ENCODE peak calls at places on chromosomes 4 and X, in nine cellular contexts. L, V, Y, Z, B, U, N, A and O are unnamed samples.

GRCh38 chr4:140061194-140061593 is 92.8 kb downstream of the MAML3 start:
- DNase-seq in L (no peak), V (peak), Y (peak), Z (peak), B (no peak), U (no peak), N (no peak), A (no peak), O (no peak)

GRCh38 chr4:7785017-7785416 is 154.6 kb downstream of the AFAP1 start:
- DNase-seq in L (peak), V (no peak), Y (peak), Z (peak), B (no peak), U (no peak), N (no peak), A (no peak), O (no peak)

GRCh38 chrX:128754130-128754529 is 701.9 kb upstream of the ACTRT1 start:
- DNase-seq in L (no peak), V (no peak), Y (no peak), Z (no peak), B (no peak), U (no peak), N (no peak), A (no peak), O (peak)

GRCh38 chr4:139575072-139575471 is 19.1 kb upstream of the SETD7 start:
- DNase-seq in L (no peak), V (no peak), Y (no peak), Z (no peak), B (no peak), U (no peak), N (no peak), A (no peak), O (no peak)

GRCh38 chr4:158938462-158939044 is 164.3 kb upstream of the RAPGEF2 start:
- DNase-seq in L (no peak), V (no peak), Y (peak), Z (peak), B (no peak), U (no peak), N (peak), A (no peak), O (no peak)

GRCh38 chr4:6974138-6974848 is 64.7 kb downstream of the TBC1D14 start:
- DNase-seq in L (peak), V (peak), Y (peak), Z (peak), B (peak), U (peak), N (peak), A (peak), O (no peak)

GRCh38 chr4:173752610-173753009 is 222.6 kb upstream of the HAND2 start:
- DNase-seq in L (peak), V (peak), Y (peak), Z (no peak), B (peak), U (peak), N (no peak), A (no peak), O (peak)

GRCh38 chr4:110231869-110232268 is 33.5 kb upstream of the ELOVL6 start:
- DNase-seq in L (no peak), V (no peak), Y (no peak), Z (no peak), B (no peak), U (no peak), N (no peak), A (no peak), O (no peak)

GRCh38 chr4:138138774-138139173 is 103.4 kb downstream of the SLC7A11 start:
- DNase-seq in L (no peak), V (no peak), Y (no peak), Z (no peak), B (no peak), U (no peak), N (no peak), A (no peak), O (no peak)

GRCh38 chr4:118842055-118842454 is 6.1 kb upstream of the SEC24D start:
- DNase-seq in L (no peak), V (no peak), Y (peak), Z (peak), B (no peak), U (no peak), N (no peak), A (no peak), O (no peak)

GRCh38 chrX:137427061-137427778 is 138.7 kb upstream of the ZIC3 start:
- DNase-seq in L (no peak), V (no peak), Y (no peak), Z (no peak), B (no peak), U (no peak), N (no peak), A (no peak), O (no peak)

GRCh38 chr4:96315815-96316214 is 475.9 kb downstream of the PDHA2 start:
- DNase-seq in L (no peak), V (no peak), Y (no peak), Z (peak), B (no peak), U (no peak), N (no peak), A (no peak), O (no peak)

GRCh38 chr4:100306018-100306417 is 115.8 kb upstream of the DDIT4L start:
- DNase-seq in L (no peak), V (no peak), Y (peak), Z (peak), B (peak), U (no peak), N (no peak), A (no peak), O (no peak)

GRCh38 chr4:16032382-16032743 is 51.5 kb downstream of the PROM1 start:
- DNase-seq in L (no peak), V (no peak), Y (no peak), Z (peak), B (no peak), U (no peak), N (no peak), A (no peak), O (no peak)